ENCODE peak calls at places on chromosomes 3 and 15, in seven cellular contexts. Q is Panc1, M is dorsolateral prefrontal cortex, G is heart left ventricle, X is left ventricle myocardium inferior, L is A549, H is lung. F is an unnamed sample.

GRCh38 chr3:23004971-23005370 is 198.2 kb upstream of the UBE2E2 start:
- DNase-seq in Q (peak), M (no peak), G (no peak), X (no peak), L (peak), H (no peak), F (no peak)

GRCh38 chr3:115553796-115554495 is 69.4 kb upstream of the GAP43 start:
- DNase-seq in Q (no peak), M (no peak), G (no peak), X (no peak), L (no peak), H (no peak), F (no peak)

GRCh38 chr3:114615535-114616064 is 321.8 kb downstream of the TIGIT start:
- DNase-seq in Q (no peak), M (no peak), G (no peak), X (no peak), L (no peak), H (no peak), F (no peak)

GRCh38 chr15:86591994-86592746 is 512.5 kb downstream of the AGBL1 start:
- DNase-seq in Q (no peak), M (no peak), G (peak), X (peak), L (no peak), H (no peak), F (no peak)

GRCh38 chr15:83327041-83327440 is 42.6 kb upstream of the BNC1 start:
- DNase-seq in Q (no peak), M (no peak), G (no peak), X (no peak), L (no peak), H (no peak), F (no peak)

GRCh38 chr3:196643201-196643749 is 3.8 kb downstream of the NRROS start:
- DNase-seq in Q (no peak), M (no peak), G (no peak), X (no peak), L (no peak), H (no peak), F (no peak)

GRCh38 chr3:24273491-24273890 is 221.2 kb downstream of the THRB start:
- DNase-seq in Q (no peak), M (no peak), G (no peak), X (no peak), L (no peak), H (no peak), F (no peak)

GRCh38 chr3:90005448-90005847 is 898.0 kb downstream of the EPHA3 start:
- DNase-seq in Q (no peak), M (no peak), G (no peak), X (no peak), L (no peak), H (no peak), F (no peak)

GRCh38 chr3:86563358-86563970 is 427.5 kb downstream of the VGLL3 start:
- DNase-seq in Q (peak), M (no peak), G (no peak), X (no peak), L (peak), H (no peak), F (no peak)
- TF ChIP-seq CTCF in Q (no peak), M (peak), G (peak), X (peak), L (peak), H (peak), F (no peak)

DNA sequence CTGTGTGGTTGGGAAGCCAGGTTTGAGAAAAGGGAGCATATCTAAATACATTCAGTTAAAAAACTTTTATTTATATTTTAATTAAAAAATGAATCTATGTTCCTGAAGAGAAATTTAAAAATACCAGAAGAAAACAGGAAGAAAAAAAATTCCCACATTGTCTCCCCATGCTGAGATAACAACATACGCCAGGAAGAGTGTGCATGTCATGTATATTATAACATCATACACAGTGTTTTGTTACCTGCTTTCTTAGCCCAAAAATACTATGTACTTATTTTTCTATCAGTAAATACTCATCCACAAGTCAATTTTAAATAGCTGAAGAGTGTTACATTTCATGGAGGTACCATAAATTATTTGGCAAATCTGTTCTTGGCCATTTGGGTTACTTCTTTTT is 18.5 kb downstream of the USP13 start:
- DNase-seq in Q (no peak), M (no peak), G (no peak), X (no peak), L (no peak), H (no peak), F (no peak)
- H3K27ac ChIP-seq in Q (no peak), M (no peak), G (peak), X (peak), L (no peak), H (no peak), F (no peak)

GRCh38 chr3:13047296-13048165 is 25.7 kb downstream of the IQSEC1 start:
- DNase-seq in Q (no peak), M (no peak), G (no peak), X (no peak), L (no peak), H (no peak), F (no peak)
- TF ChIP-seq CTCF in Q (no peak), M (no peak), G (no peak), X (no peak), L (no peak), H (no peak), F (no peak)

DNA sequence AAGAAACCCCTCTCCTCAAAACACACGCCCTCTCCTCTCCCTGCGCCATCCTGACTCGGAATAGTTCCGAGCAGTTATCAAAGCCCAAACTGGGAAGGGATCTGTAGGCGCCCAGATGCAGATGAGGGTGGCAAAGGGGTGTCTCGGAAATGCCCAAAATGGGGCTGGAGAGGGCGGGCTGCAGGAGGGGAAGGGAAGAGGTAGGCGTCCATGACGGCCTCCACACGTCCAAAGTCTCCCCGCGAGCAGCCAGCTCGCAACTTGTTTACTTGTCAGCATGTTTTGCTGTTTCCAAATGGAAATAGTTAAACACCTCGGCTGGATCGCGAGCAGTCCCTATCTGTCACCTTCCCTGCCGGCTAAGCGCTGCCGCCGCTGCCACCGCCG is 1.4 kb downstream of the NTRK3 start:
- DNase-seq in Q (no peak), M (no peak), G (no peak), X (no peak), L (no peak), H (no peak), F (no peak)
- H3K27ac ChIP-seq in Q (no peak), M (peak), G (no peak), X (no peak), L (peak), H (no peak), F (no peak)

GRCh38 chr15:71651750-71652186 is 158.6 kb upstream of the NR2E3 start:
- DNase-seq in Q (peak), M (no peak), G (no peak), X (no peak), L (peak), H (peak), F (no peak)
- TF ChIP-seq CTCF in Q (peak), M (peak), G (peak), X (peak), L (peak), H (no peak), F (peak)

GRCh38 chr3:128342701-128343180 is 123.9 kb downstream of the DNAJB8 start:
- DNase-seq in Q (no peak), M (no peak), G (no peak), X (no peak), L (no peak), H (no peak), F (no peak)

GRCh38 chr3:128345195-128345594 is 121.5 kb downstream of the DNAJB8 start:
- DNase-seq in Q (no peak), M (no peak), G (no peak), X (no peak), L (no peak), H (no peak), F (no peak)

GRCh38 chr3:128344046-128344368 is 122.7 kb downstream of the DNAJB8 start:
- DNase-seq in Q (no peak), M (no peak), G (no peak), X (no peak), L (no peak), H (no peak), F (no peak)

GRCh38 chr3:128341659-128342395 is 124.9 kb downstream of the DNAJB8 start:
- DNase-seq in Q (no peak), M (no peak), G (peak), X (no peak), L (no peak), H (no peak), F (no peak)

GRCh38 chr3:128343287-128344045 is 123.2 kb downstream of the DNAJB8 start:
- DNase-seq in Q (peak), M (no peak), G (no peak), X (no peak), L (peak), H (no peak), F (no peak)
- H3K27ac ChIP-seq in Q (no peak), M (no peak), G (no peak), X (no peak), L (peak), H (no peak), F (no peak)

GRCh38 chr15:73156431-73157191 is 104.3 kb downstream of the NEO1 start:
- DNase-seq in Q (no peak), M (no peak), G (no peak), X (no peak), L (no peak), H (no peak), F (no peak)
- TF ChIP-seq CTCF in Q (no peak), M (no peak), G (no peak), X (no peak), L (no peak), H (no peak), F (no peak)

GRCh38 chr3:194329566-194329965 is 21.6 kb downstream of the CPN2 start:
- DNase-seq in Q (no peak), M (no peak), G (no peak), X (no peak), L (no peak), H (no peak), F (no peak)
- H3K27ac ChIP-seq in Q (no peak), M (no peak), G (no peak), X (no peak), L (no peak), H (no peak), F (no peak)

DNA sequence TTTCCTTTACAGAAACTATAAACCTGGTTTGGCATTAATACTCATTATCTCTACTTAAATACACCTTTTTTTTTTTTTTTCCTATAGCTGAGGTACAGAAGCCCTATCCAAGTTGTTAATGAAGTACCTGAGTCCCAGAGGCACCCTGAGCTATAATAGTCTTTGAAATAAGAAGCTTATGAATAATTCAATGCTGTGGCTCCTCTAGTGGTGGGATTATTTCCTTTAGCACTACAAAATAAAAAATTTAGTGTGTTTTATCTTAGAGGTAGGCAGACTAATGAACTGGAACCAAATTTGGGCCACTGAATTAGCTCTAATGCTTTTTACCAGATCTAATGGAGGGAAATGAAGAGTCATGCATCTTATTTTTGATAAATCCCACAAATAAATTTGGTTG is 611.9 kb downstream of the EDEM1 start:
- DNase-seq in Q (no peak), M (no peak), G (no peak), X (no peak), L (no peak), H (no peak), F (no peak)
- TF ChIP-seq CTCF in Q (no peak), M (no peak), G (no peak), X (no peak), L (no peak), H (no peak), F (no peak)

GRCh38 chr3:11553436-11554235 is 90.1 kb downstream of the VGLL4 start:
- DNase-seq in Q (no peak), M (no peak), G (peak), X (peak), L (no peak), H (no peak), F (no peak)
- H3K27ac ChIP-seq in Q (peak), M (no peak), G (peak), X (peak), L (no peak), H (no peak), F (no peak)